ENCODE peak calls at places on chromosomes 5 and 9, in eight cellular contexts. I is tibial artery; L is A549; H is IMR-90; T is NB4; Z is brain microvascular endothelial cell; K is prostate gland; B is CD8-positive, alpha-beta memory T cell. A is an unnamed sample.

GRCh38 chr5:9558319-9558965 is 12.6 kb upstream of the SEMA5A start:
- DNase-seq in K (no peak), B (no peak), Z (no peak), T (no peak), L (no peak), I (no peak), H (no peak), A (peak; percentile 95)

GRCh38 chr5:146340260-146341081 is 1.8 kb downstream of the POU4F3 start:
- DNase-seq in I (peak; percentile 61), B (no peak), L (peak; percentile 20), T (peak; percentile 66), K (peak; percentile 49), Z (peak; percentile 59), H (peak; percentile 60), A (peak; percentile 52)

GRCh38 chr5:134935711-134936602 is 31.0 kb downstream of the PCBD2 start:
- DNase-seq in L (no peak), B (no peak), I (no peak), T (no peak), K (no peak), H (no peak), Z (no peak), A (no peak)

GRCh38 chr9:74953235-74953741 is 576 bp upstream of the C9orf40 start:
- DNase-seq in I (no peak), B (no peak), H (no peak), K (no peak), Z (peak; percentile 16), L (no peak), T (peak; percentile 8), A (no peak)

GRCh38 chr5:9148242-9148641 is 397.6 kb downstream of the SEMA5A start:
- DNase-seq in K (no peak), L (no peak), Z (peak; percentile 28), I (no peak), H (peak; percentile 58), T (no peak), B (no peak), A (peak; percentile 39)

GRCh38 chr9:87676976-87677775 is 48.7 kb upstream of the CTSL start:
- DNase-seq in I (peak; percentile 76), K (no peak), L (no peak), Z (no peak), B (no peak), H (peak; percentile 4), T (no peak), A (no peak)

GRCh38 chr5:84403773-84404172 is 19.1 kb upstream of the EDIL3 start:
- DNase-seq in Z (peak; percentile 96), B (no peak), T (no peak), I (no peak), H (peak; percentile 97), L (no peak), K (no peak), A (peak; percentile 81)

GRCh38 chr9:133961226-133962165 is 30.6 kb downstream of the VAV2 start:
- DNase-seq in K (no peak), H (no peak), T (no peak), I (no peak), L (no peak), B (no peak), Z (no peak), A (no peak)

GRCh38 chr9:123679330-123679987 is 250.5 kb downstream of the DENND1A start:
- DNase-seq in K (no peak), L (no peak), B (no peak), H (peak; percentile 27), I (no peak), T (no peak), Z (no peak), A (no peak)

GRCh38 chr9:123678038-123678877 is 251.7 kb downstream of the DENND1A start:
- DNase-seq in L (peak; percentile 47), B (no peak), K (no peak), I (no peak), H (peak; percentile 1), Z (no peak), T (no peak), A (peak; percentile 65)

GRCh38 chr9:123680382-123680781 is 249.5 kb downstream of the DENND1A start:
- DNase-seq in B (no peak), L (no peak), K (no peak), I (no peak), Z (no peak), H (no peak), T (no peak), A (no peak)

GRCh38 chr9:123682746-123683145 is 247.2 kb downstream of the DENND1A start:
- DNase-seq in Z (no peak), H (no peak), I (no peak), B (no peak), T (no peak), K (no peak), L (no peak), A (no peak)

GRCh38 chr9:123678878-123679329 is 251.0 kb downstream of the DENND1A start:
- DNase-seq in Z (no peak), B (no peak), T (no peak), I (no peak), L (no peak), H (peak; percentile 63), K (no peak), A (peak; percentile 14)
- H3K4me3 ChIP-seq in Z (no peak overlapping the region), B (no peak overlapping the region), T (no peak overlapping the region), I (no peak overlapping the region), L (no peak overlapping the region), H (no peak overlapping the region), K (no peak overlapping the region), A (no peak overlapping the region)

DNA sequence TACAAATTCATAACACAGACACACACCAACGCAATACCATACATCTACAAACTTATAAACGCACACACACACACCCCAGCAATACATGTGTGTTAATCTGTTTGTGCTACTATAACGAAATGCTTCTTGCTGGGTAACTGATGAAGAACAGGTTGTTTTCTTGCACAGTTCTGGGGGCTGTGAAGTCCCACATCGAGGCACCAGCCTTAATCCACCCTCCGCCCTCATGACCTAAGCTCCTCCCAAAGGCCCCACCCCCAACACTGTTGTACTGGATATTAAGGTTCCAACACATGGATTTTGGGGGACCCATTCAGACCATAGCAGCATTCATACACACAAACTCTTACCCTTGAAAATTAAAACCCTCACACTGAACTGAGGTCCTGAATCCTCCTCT is 38.8 kb upstream of the LPCAT1 start:
- DNase-seq in T (no peak), Z (no peak), I (no peak), H (no peak), L (no peak), K (no peak), B (no peak), A (no peak)
- H3K4me3 ChIP-seq in T (no peak overlapping the region), Z (no peak overlapping the region), I (no peak overlapping the region), H (no peak overlapping the region), L (no peak overlapping the region), K (no peak overlapping the region), B (no peak overlapping the region), A (peak overlapping the region; percentile 23)

GRCh38 chr5:150642567-150642927 is 2.1 kb downstream of the SYNPO start:
- DNase-seq in K (peak; percentile 55), L (peak; percentile 87), Z (peak; percentile 87), T (no peak), H (peak; percentile 88), I (peak; percentile 82), B (no peak), A (peak; percentile 94)

GRCh38 chr5:150642991-150643710 is 2.7 kb downstream of the SYNPO start:
- DNase-seq in L (no peak), T (no peak), K (no peak), I (no peak), B (no peak), H (no peak), Z (peak; percentile 33), A (no peak)

GRCh38 chr5:150640311-150641005 is at the start of gene SYNPO:
- DNase-seq in I (peak; percentile 89), K (peak; percentile 45), Z (peak; percentile 90), L (peak; percentile 84), T (peak; percentile 83), H (peak; percentile 98), B (no peak), A (peak; percentile 94)

GRCh38 chr5:150641006-150641570 is 628 bp downstream of the SYNPO start:
- DNase-seq in L (peak; percentile 91), Z (peak; percentile 63), I (peak; percentile 54), T (peak; percentile 46), B (no peak), K (no peak), H (peak; percentile 77), A (peak; percentile 77)

DNA sequence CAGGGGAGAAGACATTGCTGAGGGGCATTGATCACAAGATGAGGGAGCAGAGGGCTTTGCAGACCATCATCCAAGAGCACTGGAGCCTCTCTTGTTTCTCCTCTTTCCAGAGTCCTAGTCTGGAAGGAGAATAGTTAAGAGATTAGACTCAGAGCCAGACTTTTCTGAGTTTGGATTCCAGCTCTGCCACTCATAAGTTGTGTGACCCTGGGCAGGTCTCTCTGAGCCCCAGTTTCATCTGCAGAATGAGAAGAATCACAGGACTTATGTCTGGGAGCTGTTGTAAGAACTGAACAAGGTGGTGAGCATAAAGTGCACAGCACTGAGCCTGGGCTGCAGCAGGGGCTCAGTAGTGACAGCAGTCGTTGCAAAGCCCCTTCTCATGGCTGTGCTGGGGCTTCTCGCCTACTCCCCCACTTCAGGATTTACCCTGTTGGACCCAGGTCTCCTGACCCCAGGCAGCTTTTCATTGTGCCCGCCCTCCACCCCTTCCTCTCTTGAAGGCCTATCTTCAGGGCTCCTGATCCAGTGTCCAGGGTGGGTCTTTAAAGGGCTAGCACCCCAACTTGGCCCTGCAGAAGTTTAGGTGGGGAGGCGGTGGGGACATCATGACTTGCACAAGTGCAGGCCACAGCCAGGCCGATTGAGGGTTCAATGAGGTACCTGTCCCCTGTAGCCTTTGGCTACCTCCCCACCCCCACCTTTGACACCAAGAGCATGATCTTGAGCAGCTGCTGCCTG is 1.5 kb downstream of the SYNPO start:
- DNase-seq in H (no peak), B (no peak), T (no peak), I (no peak), K (no peak), L (no peak), Z (no peak), A (peak; percentile 30)
- H3K4me3 ChIP-seq in H (peak overlapping the region; percentile 50), B (no peak overlapping the region), T (no peak overlapping the region), I (peak overlapping the region; percentile 11), K (no peak overlapping the region), L (peak overlapping the region; percentile 54), Z (peak overlapping the region; percentile 49), A (peak overlapping the region; percentile 64)

GRCh38 chr5:3546028-3546427 is 49.6 kb upstream of the IRX1 start:
- DNase-seq in L (no peak), Z (no peak), B (no peak), T (no peak), H (no peak), K (no peak), I (no peak), A (no peak)

GRCh38 chr5:3538886-3539285 is 56.7 kb upstream of the IRX1 start:
- DNase-seq in K (no peak), L (no peak), Z (no peak), B (no peak), I (no peak), H (no peak), T (no peak), A (no peak)

GRCh38 chr5:3542769-3543168 is 52.9 kb upstream of the IRX1 start:
- DNase-seq in L (no peak), Z (no peak), B (no peak), T (no peak), I (no peak), H (no peak), K (no peak), A (no peak)

GRCh38 chr5:3537942-3538341 is 57.7 kb upstream of the IRX1 start:
- DNase-seq in K (no peak), B (no peak), T (no peak), I (no peak), Z (no peak), L (no peak), H (no peak), A (no peak)

DNA sequence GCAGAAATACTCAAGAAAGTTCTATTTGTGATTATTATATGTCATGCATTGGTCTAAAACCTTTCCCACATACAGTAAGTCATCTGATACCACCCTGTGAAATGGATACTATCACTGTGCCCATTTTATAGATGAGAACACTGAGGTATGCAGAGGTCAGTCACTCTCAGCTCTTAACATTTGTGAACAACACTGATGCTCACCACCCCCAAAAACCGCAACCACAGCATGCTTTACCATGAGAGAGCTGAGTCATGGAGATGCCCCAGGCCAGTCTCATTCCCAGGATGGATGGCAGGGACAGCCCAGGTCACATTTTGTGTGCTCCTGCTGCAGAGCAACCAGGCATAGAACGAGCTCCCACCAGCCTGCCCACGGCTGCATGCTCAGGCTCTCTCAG is 53.5 kb upstream of the IRX1 start:
- DNase-seq in H (no peak), I (no peak), L (no peak), K (no peak), B (no peak), T (peak; percentile 29), Z (no peak), A (peak; percentile 10)
- H3K4me3 ChIP-seq in H (no peak overlapping the region), I (no peak overlapping the region), L (no peak overlapping the region), K (no peak overlapping the region), B (no peak overlapping the region), T (no peak overlapping the region), Z (no peak overlapping the region), A (no peak overlapping the region)